ENCODE peak calls at places on chromosomes 13 and 19, in four cellular contexts. One of them, this sample, is unnamed.

GRCh38 chr13:41034862-41035261 is 15.7 kb upstream of the ELF1 start:
- DNase-seq in K562: no peak
- DNase-seq in GM12878: no peak
- DNase-seq in HepG2: no peak
- DNase-seq in this sample: no peak

GRCh38 chr13:36685912-36686311 is 12.1 kb downstream of the SERTM1 start:
- DNase-seq in K562: no peak
- DNase-seq in HepG2: no peak
- DNase-seq in GM12878: no peak
- DNase-seq in this sample: no peak

GRCh38 chr13:83065136-83065535 is 817.1 kb downstream of the SLITRK1 start:
- DNase-seq in GM12878: no peak
- DNase-seq in K562: no peak
- DNase-seq in HepG2: no peak
- DNase-seq in this sample: no peak

GRCh38 chr13:105333416-105333815 is 1202.0 kb downstream of the EFNB2 start:
- DNase-seq in GM12878: no peak
- DNase-seq in K562: no peak
- DNase-seq in HepG2: no peak
- DNase-seq in this sample: no peak

GRCh38 chr13:86882107-86882506 is 789.1 kb upstream of the SLITRK5 start:
- DNase-seq in GM12878: no peak
- DNase-seq in HepG2: no peak
- DNase-seq in K562: no peak
- DNase-seq in this sample: no peak

GRCh38 chr13:35855531-35856019 is 275.6 kb downstream of the DCLK1 start:
- DNase-seq in GM12878: no peak
- DNase-seq in K562: no peak
- DNase-seq in HepG2: no peak
- DNase-seq in this sample: peak

GRCh38 chr13:87089391-87089790 is 581.8 kb upstream of the SLITRK5 start:
- DNase-seq in GM12878: no peak
- DNase-seq in HepG2: no peak
- DNase-seq in K562: no peak
- DNase-seq in this sample: no peak

GRCh38 chr13:21850013-21851006 is 179.4 kb downstream of the FGF9 start:
- DNase-seq in K562: no peak
- DNase-seq in GM12878: no peak
- DNase-seq in HepG2: no peak
- DNase-seq in this sample: no peak

GRCh38 chr13:112760440-112760839 is 70.6 kb downstream of the ATP11A start:
- DNase-seq in K562: no peak
- DNase-seq in HepG2: no peak
- DNase-seq in GM12878: no peak
- DNase-seq in this sample: no peak

GRCh38 chr13:59452189-59452588 is 711.5 kb downstream of the DIAPH3 start:
- DNase-seq in HepG2: no peak
- DNase-seq in GM12878: no peak
- DNase-seq in K562: no peak
- DNase-seq in this sample: no peak

GRCh38 chr19:45884682-45885555 is 1.0 kb downstream of the IRF2BP1 start:
- DNase-seq in GM12878: no peak
- DNase-seq in K562: peak
- DNase-seq in HepG2: no peak
- DNase-seq in this sample: no peak

GRCh38 chr13:108827637-108828036 is 198.2 kb downstream of the MYO16 start:
- DNase-seq in HepG2: no peak
- DNase-seq in GM12878: no peak
- DNase-seq in K562: no peak
- DNase-seq in this sample: no peak

GRCh38 chr19:55198651-55199050 is 10.7 kb downstream of the PTPRH start:
- DNase-seq in GM12878: no peak
- DNase-seq in K562: no peak
- DNase-seq in HepG2: no peak
- DNase-seq in this sample: no peak

GRCh38 chr19:40193587-40193849 is 2.3 kb downstream of the MAP3K10 start:
- DNase-seq in GM12878: no peak
- DNase-seq in HepG2: no peak
- DNase-seq in K562: no peak
- DNase-seq in this sample: no peak

GRCh38 chr13:30329009-30329585 is 21.7 kb upstream of the KATNAL1 start:
- DNase-seq in HepG2: no peak
- DNase-seq in K562: no peak
- DNase-seq in GM12878: no peak
- DNase-seq in this sample: no peak

GRCh38 chr13:84121456-84121855 is 239.2 kb upstream of the SLITRK1 start:
- DNase-seq in K562: no peak
- DNase-seq in HepG2: no peak
- DNase-seq in GM12878: no peak
- DNase-seq in this sample: no peak

GRCh38 chr19:35076657-35077056 is 35.1 kb downstream of the HPN start:
- DNase-seq in GM12878: no peak
- DNase-seq in HepG2: no peak
- DNase-seq in K562: no peak
- DNase-seq in this sample: no peak

GRCh38 chr19:51292971-51293370 is 18.5 kb upstream of the IGLON5 start:
- DNase-seq in HepG2: no peak
- DNase-seq in K562: no peak
- DNase-seq in GM12878: no peak
- DNase-seq in this sample: no peak

GRCh38 chr19:47111081-47111589 is 2.4 kb downstream of the ZC3H4 start:
- DNase-seq in K562: peak
- DNase-seq in GM12878: no peak
- DNase-seq in HepG2: no peak
- DNase-seq in this sample: no peak

GRCh38 chr13:23322353-23323336 is 110.9 kb downstream of the SACS start:
- DNase-seq in K562: no peak
- DNase-seq in HepG2: no peak
- DNase-seq in GM12878: no peak
- DNase-seq in this sample: no peak

GRCh38 chr19:18596752-18597157 is 8.2 kb downstream of the REX1BD start:
- DNase-seq in GM12878: no peak
- DNase-seq in HepG2: peak
- DNase-seq in K562: peak
- DNase-seq in this sample: peak

GRCh38 chr13:40985596-40986327 is 33.4 kb downstream of the ELF1 start:
- DNase-seq in HepG2: no peak
- DNase-seq in GM12878: no peak
- DNase-seq in K562: no peak
- DNase-seq in this sample: no peak

GRCh38 chr19:9032136-9032626 is 22.0 kb upstream of the MUC16 start:
- DNase-seq in GM12878: no peak
- DNase-seq in K562: no peak
- DNase-seq in HepG2: no peak
- DNase-seq in this sample: no peak

GRCh38 chr13:112254061-112254818 is 121.9 kb upstream of the SPACA7 start:
- DNase-seq in GM12878: no peak
- DNase-seq in HepG2: no peak
- DNase-seq in K562: no peak
- DNase-seq in this sample: no peak

GRCh38 chr13:30567072-30567471 is 50.6 kb upstream of the USPL1 start:
- DNase-seq in K562: no peak
- DNase-seq in GM12878: no peak
- DNase-seq in HepG2: no peak
- DNase-seq in this sample: no peak

GRCh38 chr13:25847145-25847544 is 204.7 kb downstream of the SHISA2 start:
- DNase-seq in HepG2: no peak
- DNase-seq in GM12878: peak
- DNase-seq in K562: no peak
- DNase-seq in this sample: no peak

GRCh38 chr13:91399189-91400093 is 1.0 kb downstream of the GPC5 start:
- DNase-seq in GM12878: no peak
- DNase-seq in HepG2: no peak
- DNase-seq in K562: no peak
- DNase-seq in this sample: no peak

GRCh38 chr13:45328661-45329105 is 12.3 kb downstream of the TPT1 start:
- DNase-seq in K562: no peak
- DNase-seq in HepG2: no peak
- DNase-seq in GM12878: no peak
- DNase-seq in this sample: no peak

GRCh38 chr13:92224825-92225224 is 826.4 kb downstream of the GPC5 start:
- DNase-seq in K562: no peak
- DNase-seq in GM12878: no peak
- DNase-seq in HepG2: no peak
- DNase-seq in this sample: no peak

GRCh38 chr13:80742027-80742426 is 401.1 kb upstream of the SPRY2 start:
- DNase-seq in GM12878: no peak
- DNase-seq in HepG2: no peak
- DNase-seq in K562: no peak
- DNase-seq in this sample: no peak

GRCh38 chr19:56015756-56016155 is 29.2 kb downstream of the NLRP5 start:
- DNase-seq in HepG2: peak
- DNase-seq in GM12878: no peak
- DNase-seq in K562: peak
- DNase-seq in this sample: no peak

GRCh38 chr13:60572003-60572792 is 175.2 kb downstream of the TDRD3 start:
- DNase-seq in HepG2: peak
- DNase-seq in K562: no peak
- DNase-seq in GM12878: no peak
- DNase-seq in this sample: peak

GRCh38 chr19:4062576-4063368 is 3.9 kb downstream of the ZBTB7A start:
- DNase-seq in GM12878: no peak
- DNase-seq in HepG2: no peak
- DNase-seq in K562: no peak
- DNase-seq in this sample: no peak

GRCh38 chr19:4304509-4305252 is at the start of gene FSD1:
- DNase-seq in K562: peak
- DNase-seq in GM12878: no peak
- DNase-seq in HepG2: no peak
- DNase-seq in this sample: peak

GRCh38 chr13:86856996-86857395 is 814.2 kb upstream of the SLITRK5 start:
- DNase-seq in K562: no peak
- DNase-seq in HepG2: peak
- DNase-seq in GM12878: no peak
- DNase-seq in this sample: no peak

GRCh38 chr19:17086129-17086528 is 10.6 kb downstream of the MYO9B start:
- DNase-seq in GM12878: no peak
- DNase-seq in K562: no peak
- DNase-seq in HepG2: no peak
- DNase-seq in this sample: no peak
- TF ChIP-seq CHD4 in GM12878: no peak
- TF ChIP-seq CHD4 in K562: no peak
- TF ChIP-seq CHD4 in HepG2: no peak
- TF ChIP-seq CHD4 in this sample: no peak

GRCh38 chr13:43269037-43269476 is 245.7 kb downstream of the DNAJC15 start:
- DNase-seq in GM12878: no peak
- DNase-seq in K562: no peak
- DNase-seq in HepG2: peak
- DNase-seq in this sample: peak

GRCh38 chr13:43267916-43268315 is 244.5 kb downstream of the DNAJC15 start:
- DNase-seq in HepG2: no peak
- DNase-seq in GM12878: no peak
- DNase-seq in K562: no peak
- DNase-seq in this sample: no peak

GRCh38 chr13:43271152-43271551 is 247.8 kb downstream of the DNAJC15 start:
- DNase-seq in K562: no peak
- DNase-seq in GM12878: no peak
- DNase-seq in HepG2: no peak
- DNase-seq in this sample: no peak

GRCh38 chr13:43268632-43269031 is 245.2 kb downstream of the DNAJC15 start:
- DNase-seq in GM12878: no peak
- DNase-seq in HepG2: no peak
- DNase-seq in K562: no peak
- DNase-seq in this sample: no peak

GRCh38 chr13:43270043-43270830 is 246.9 kb downstream of the DNAJC15 start:
- DNase-seq in HepG2: no peak
- DNase-seq in K562: no peak
- DNase-seq in GM12878: no peak
- DNase-seq in this sample: no peak
- TF ChIP-seq CHD4 in HepG2: no peak
- TF ChIP-seq CHD4 in K562: no peak
- TF ChIP-seq CHD4 in GM12878: no peak
- TF ChIP-seq CHD4 in this sample: no peak

DNA sequence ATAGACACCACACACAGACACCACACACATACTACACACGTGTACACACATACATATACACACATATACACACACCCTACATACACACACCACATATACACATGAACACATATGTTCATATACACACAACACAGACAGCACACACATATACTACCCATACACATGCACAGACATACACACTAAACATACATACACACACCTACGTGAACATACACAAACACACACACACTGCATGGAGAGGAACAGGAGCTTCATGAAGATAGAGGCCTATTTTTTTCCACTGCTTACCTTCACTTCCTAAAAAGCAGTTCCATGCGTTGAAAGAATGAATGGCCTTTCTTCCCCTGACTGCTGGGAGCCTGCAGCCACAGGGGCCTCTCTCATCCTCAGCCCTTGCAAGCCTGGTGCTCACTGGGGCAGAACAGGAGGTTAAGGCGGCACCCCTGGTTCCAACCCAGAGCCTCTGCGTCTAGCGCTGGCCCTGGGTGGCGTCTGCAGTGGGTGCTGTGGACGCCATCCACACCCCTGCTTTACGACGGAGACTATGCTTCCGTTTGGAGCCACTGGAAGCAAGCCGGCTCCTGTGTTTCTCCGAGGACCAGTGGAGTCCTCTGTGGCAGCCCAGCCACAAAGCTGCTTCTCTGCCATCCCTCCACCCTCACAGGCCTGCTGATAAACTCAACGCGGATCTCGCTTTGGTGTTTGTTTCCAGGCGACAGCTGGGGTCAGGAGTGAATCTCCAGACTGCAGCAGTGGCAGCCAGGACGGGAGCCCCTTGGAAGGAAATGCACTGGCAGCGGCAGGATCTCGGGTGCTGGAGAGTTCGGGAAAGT is 1.9 kb upstream of the RASA3 start:
- DNase-seq in K562: no peak
- DNase-seq in GM12878: no peak
- DNase-seq in HepG2: no peak
- DNase-seq in this sample: no peak
- TF ChIP-seq CHD4 in K562: no peak
- TF ChIP-seq CHD4 in GM12878: no peak
- TF ChIP-seq CHD4 in HepG2: no peak
- TF ChIP-seq CHD4 in this sample: no peak

GRCh38 chr19:11321206-11322126 is 18.0 kb downstream of the RAB3D start:
- DNase-seq in GM12878: no peak
- DNase-seq in K562: no peak
- DNase-seq in HepG2: no peak
- DNase-seq in this sample: no peak
- TF ChIP-seq CHD4 in GM12878: no peak
- TF ChIP-seq CHD4 in K562: no peak
- TF ChIP-seq CHD4 in HepG2: no peak
- TF ChIP-seq CHD4 in this sample: no peak